ENCODE peak calls at places on chromosomes 11 and 22, in eight cellular contexts. H is heart left ventricle, X is fibroblast of mammary gland, E is WTC11, Q is transverse colon, Y is cardiac fibroblast, P is dorsolateral prefrontal cortex, T is HFFc6. B is an unnamed sample.

GRCh38 chr11:77072851-77073327 is 6.1 kb downstream of the CAPN5 start:
- DNase-seq in H (no peak), X (no peak), E (no peak), Q (no peak), Y (no peak), P (no peak), T (no peak), B (no peak)

GRCh38 chr22:42172385-42173172 is 42.0 kb upstream of the CYP2D6 start:
- DNase-seq in H (no peak), X (peak), E (no peak), Q (peak), Y (peak), P (no peak), T (peak), B (no peak)

GRCh38 chr11:131033151-131033651 is 116.9 kb upstream of the SNX19 start:
- DNase-seq in H (no peak), X (peak), E (peak), Q (no peak), Y (peak), P (peak), T (peak), B (no peak)

GRCh38 chr11:97110376-97110775 is 720.6 kb downstream of the JRKL start:
- DNase-seq in H (no peak), X (no peak), E (no peak), Q (no peak), Y (no peak), P (no peak), T (no peak), B (no peak)

GRCh38 chr11:44868021-44868420 is 82.7 kb downstream of the TP53I11 start:
- DNase-seq in H (no peak), X (no peak), E (no peak), Q (no peak), Y (no peak), P (no peak), T (no peak), B (no peak)

GRCh38 chr11:17652556-17652955 is 66.8 kb upstream of the MYOD1 start:
- DNase-seq in H (no peak), X (no peak), E (no peak), Q (no peak), Y (no peak), P (no peak), T (no peak), B (no peak)

GRCh38 chr11:134686418-134686817 is 274.4 kb upstream of the B3GAT1 start:
- DNase-seq in H (no peak), X (no peak), E (no peak), Q (no peak), Y (no peak), P (no peak), T (no peak), B (peak)

GRCh38 chr22:42369250-42370041 is 62.8 kb downstream of the NFAM1 start:
- DNase-seq in H (peak), X (peak), E (peak), Q (peak), Y (peak), P (peak), T (peak), B (peak)

GRCh38 chr11:64287676-64288352 is 2.2 kb downstream of the GPR137 start:
- DNase-seq in H (no peak), X (no peak), E (no peak), Q (no peak), Y (no peak), P (no peak), T (no peak), B (no peak)

GRCh38 chr22:23899042-23899745 is 5.0 kb downstream of the MIF start:
- DNase-seq in H (no peak), X (no peak), E (no peak), Q (no peak), Y (no peak), P (no peak), T (no peak), B (no peak)

GRCh38 chr11:17864478-17864941 is 129.9 kb downstream of the KCNC1 start:
- DNase-seq in H (no peak), X (no peak), E (peak), Q (peak), Y (no peak), P (no peak), T (no peak), B (peak)

GRCh38 chr22:39910875-39911601 is 10.2 kb downstream of the GRAP2 start:
- DNase-seq in H (no peak), X (no peak), E (no peak), Q (no peak), Y (no peak), P (no peak), T (no peak), B (no peak)

GRCh38 chr11:64344160-64344559 is 4.2 kb downstream of the CCDC88B start:
- DNase-seq in H (no peak), X (no peak), E (no peak), Q (no peak), Y (no peak), P (no peak), T (no peak), B (no peak)

GRCh38 chr11:93288079-93288478 is 42.5 kb upstream of the DEUP1 start:
- DNase-seq in H (no peak), X (no peak), E (no peak), Q (no peak), Y (no peak), P (no peak), T (no peak), B (no peak)

GRCh38 chr11:112281776-112282175 is 21.1 kb upstream of the PLET1 start:
- DNase-seq in H (no peak), X (no peak), E (no peak), Q (peak), Y (no peak), P (no peak), T (no peak), B (no peak)

GRCh38 chr11:119347242-119347641 is 737 bp upstream of the MFRP start:
- DNase-seq in H (no peak), X (peak), E (no peak), Q (no peak), Y (no peak), P (no peak), T (peak), B (no peak)

GRCh38 chr11:77037057-77037456 is 2.9 kb downstream of the B3GNT6 start:
- DNase-seq in H (no peak), X (no peak), E (no peak), Q (no peak), Y (no peak), P (no peak), T (no peak), B (no peak)

GRCh38 chr11:80944758-80945157 is 1503.9 kb upstream of the TENM4 start:
- DNase-seq in H (no peak), X (peak), E (no peak), Q (no peak), Y (no peak), P (no peak), T (no peak), B (no peak)

GRCh38 chr11:127993788-127994187 is 593.6 kb downstream of the ETS1 start:
- DNase-seq in H (no peak), X (no peak), E (peak), Q (no peak), Y (no peak), P (no peak), T (no peak), B (no peak)

GRCh38 chr22:45602824-45603301 is 68.8 kb upstream of the ATXN10 start:
- DNase-seq in H (no peak), X (peak), E (peak), Q (no peak), Y (peak), P (no peak), T (peak), B (no peak)

GRCh38 chr11:111514216-111515031 is at the start of gene HOATZ:
- DNase-seq in H (no peak), X (no peak), E (peak), Q (no peak), Y (peak), P (no peak), T (no peak), B (peak)

GRCh38 chr11:5369793-5370192 is 13.8 kb upstream of the OR51M1 start:
- DNase-seq in H (no peak), X (peak), E (no peak), Q (no peak), Y (peak), P (no peak), T (peak), B (peak)

GRCh38 chr22:40498454-40499186 is 128.2 kb downstream of the SGSM3 start:
- DNase-seq in H (no peak), X (peak), E (no peak), Q (no peak), Y (peak), P (no peak), T (peak), B (no peak)

GRCh38 chr22:19769393-19769715 is 8.8 kb downstream of the TBX1 start:
- DNase-seq in H (peak), X (no peak), E (no peak), Q (no peak), Y (no peak), P (no peak), T (no peak), B (peak)

GRCh38 chr11:67483901-67484665 is 1.3 kb downstream of the AIP start:
- DNase-seq in H (peak), X (no peak), E (no peak), Q (peak), Y (no peak), P (no peak), T (no peak), B (no peak)

GRCh38 chr11:76919887-76920746 is 59.4 kb downstream of the ACER3 start:
- DNase-seq in H (peak), X (peak), E (peak), Q (peak), Y (peak), P (peak), T (peak), B (peak)

GRCh38 chr11:76419896-76420295 is 24.9 kb upstream of the EMSY start:
- DNase-seq in H (no peak), X (peak), E (peak), Q (no peak), Y (peak), P (no peak), T (no peak), B (no peak)

GRCh38 chr11:20854214-20854613 is 184.8 kb downstream of the NELL1 start:
- DNase-seq in H (no peak), X (no peak), E (peak), Q (no peak), Y (no peak), P (no peak), T (no peak), B (peak)

GRCh38 chr22:44248926-44249325 is 63.8 kb downstream of the SHISAL1 start:
- DNase-seq in H (no peak), X (no peak), E (no peak), Q (no peak), Y (no peak), P (no peak), T (no peak), B (no peak)

GRCh38 chr22:39234157-39234793 is 10.5 kb downstream of the PDGFB start:
- DNase-seq in H (peak), X (no peak), E (no peak), Q (no peak), Y (peak), P (no peak), T (no peak), B (no peak)

GRCh38 chr11:118171274-118172062 is 5.0 kb downstream of the SCN2B start:
- DNase-seq in H (peak), X (peak), E (peak), Q (peak), Y (peak), P (peak), T (peak), B (peak)

GRCh38 chr11:122207505-122207904 is 91.5 kb upstream of the BLID start:
- DNase-seq in H (no peak), X (peak), E (no peak), Q (no peak), Y (peak), P (no peak), T (no peak), B (no peak)

GRCh38 chr11:63745304-63746170 is 23.0 kb downstream of the ZFTA start:
- DNase-seq in H (no peak), X (no peak), E (no peak), Q (no peak), Y (peak), P (no peak), T (no peak), B (no peak)

GRCh38 chr22:35313311-35314121 is 13.8 kb downstream of the TOM1 start:
- DNase-seq in H (no peak), X (peak), E (no peak), Q (no peak), Y (peak), P (peak), T (peak), B (no peak)

GRCh38 chr11:64132388-64132771 is 33.5 kb downstream of the MACROD1 start:
- DNase-seq in H (no peak), X (no peak), E (no peak), Q (no peak), Y (no peak), P (no peak), T (no peak), B (no peak)

GRCh38 chr11:29676993-29677392 is 339.8 kb downstream of the KCNA4 start:
- DNase-seq in H (no peak), X (no peak), E (no peak), Q (no peak), Y (no peak), P (no peak), T (no peak), B (no peak)

DNA sequence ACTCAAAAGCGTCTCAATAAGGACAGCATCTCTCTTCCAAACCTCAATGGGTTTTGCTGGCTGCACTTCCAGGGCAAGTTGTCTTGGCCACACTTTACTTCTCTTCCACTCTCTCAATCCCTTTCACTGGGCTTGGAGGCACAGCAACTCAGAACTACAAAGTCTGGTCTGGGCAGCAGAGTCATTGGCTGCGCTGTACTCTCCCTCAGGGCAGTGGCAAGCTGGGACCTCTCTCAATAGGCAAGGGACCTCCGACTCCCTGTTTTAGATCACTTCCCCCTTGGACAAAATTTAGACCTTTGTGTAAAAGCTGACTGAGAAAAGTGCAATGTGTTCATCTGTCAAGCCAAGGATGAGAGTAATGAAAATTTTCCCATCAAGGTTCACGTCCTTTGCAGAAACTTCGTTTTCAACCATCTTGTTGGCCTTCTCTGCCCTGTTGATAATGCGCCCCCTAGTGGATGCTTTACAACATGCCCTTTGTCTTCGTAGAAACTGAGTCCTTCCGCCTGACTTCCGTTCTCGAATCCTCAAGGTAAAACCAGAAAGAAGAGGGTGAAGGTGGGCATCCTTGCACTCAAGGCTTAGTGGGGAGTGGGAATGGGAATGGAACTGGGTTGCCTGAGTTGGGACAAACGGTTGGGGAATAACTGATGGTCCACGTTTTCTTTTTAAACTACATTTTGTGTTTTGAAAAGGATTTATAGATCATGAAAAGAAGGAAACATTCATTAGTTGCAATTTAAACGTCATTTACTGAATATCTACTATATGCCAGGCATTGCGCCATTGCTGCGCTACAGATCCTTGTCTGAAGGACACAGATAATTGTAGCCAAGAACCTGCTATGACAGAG is 99.1 kb downstream of the CD44 start:
- DNase-seq in H (no peak), X (peak), E (peak), Q (peak), Y (peak), P (no peak), T (no peak), B (peak)
- TF ChIP-seq CTCF in H (peak), X (peak), E (peak), Q (peak), Y (peak), P (peak), T (peak), B (peak)

DNA sequence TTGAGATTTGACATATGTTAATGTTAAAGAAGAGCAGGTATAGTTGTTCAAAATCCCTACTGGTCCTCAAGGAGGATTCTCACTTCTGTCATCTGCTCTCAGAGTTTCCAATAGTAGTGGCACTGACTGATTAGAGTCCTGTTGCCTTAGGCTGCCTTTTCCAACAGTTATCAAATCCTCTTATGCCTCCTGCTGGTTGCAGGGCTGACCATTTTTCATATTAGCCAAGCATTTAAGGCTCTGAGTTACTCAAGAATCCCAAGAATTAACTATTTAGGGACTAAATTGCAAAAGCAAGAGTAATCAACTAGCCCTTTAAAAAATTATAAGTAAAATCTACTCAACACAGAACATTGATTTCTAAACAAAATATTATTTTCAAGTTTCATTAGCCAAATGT is 212.0 kb upstream of the CHORDC1 start:
- DNase-seq in H (no peak), X (no peak), E (no peak), Q (no peak), Y (no peak), P (no peak), T (no peak), B (no peak)
- TF ChIP-seq CTCF in H (peak), X (no peak), E (no peak), Q (no peak), Y (no peak), P (no peak), T (no peak), B (no peak)

GRCh38 chr11:827146-827860 is 416 bp upstream of the CRACR2B start:
- DNase-seq in H (no peak), X (no peak), E (peak), Q (peak), Y (no peak), P (no peak), T (no peak), B (peak)
- TF ChIP-seq CTCF in H (no peak), X (no peak), E (no peak), Q (peak), Y (no peak), P (no peak), T (no peak), B (no peak)

DNA sequence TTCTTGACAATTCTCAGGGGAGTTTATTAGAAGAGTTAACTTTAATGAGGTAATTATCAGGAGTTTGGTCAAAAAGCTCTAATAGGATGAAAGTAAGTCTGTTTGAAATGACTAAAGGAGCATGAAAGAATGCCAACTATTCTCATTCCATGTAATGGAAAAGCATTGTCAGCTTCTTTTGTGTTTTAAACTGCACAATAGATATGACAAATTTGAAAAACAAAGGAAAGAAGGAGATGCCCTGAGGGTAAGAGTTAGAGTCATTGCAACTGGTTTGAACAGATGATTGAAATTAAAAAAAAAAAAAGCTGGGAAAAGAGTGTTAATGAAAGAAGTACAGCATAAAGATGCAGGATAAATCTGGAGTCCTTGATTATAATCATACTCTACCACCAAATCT is 296.8 kb upstream of the FOLH1 start:
- DNase-seq in H (no peak), X (no peak), E (no peak), Q (no peak), Y (no peak), P (no peak), T (no peak), B (no peak)
- TF ChIP-seq CTCF in H (no peak), X (no peak), E (no peak), Q (no peak), Y (no peak), P (no peak), T (no peak), B (no peak)

GRCh38 chr11:7577226-7577882 is 63.6 kb downstream of the PPFIBP2 start:
- DNase-seq in H (no peak), X (peak), E (no peak), Q (peak), Y (no peak), P (peak), T (peak), B (no peak)
- TF ChIP-seq CTCF in H (no peak), X (no peak), E (no peak), Q (no peak), Y (no peak), P (no peak), T (no peak), B (no peak)

GRCh38 chr22:21726650-21727049 is 8.9 kb downstream of the YPEL1 start:
- DNase-seq in H (no peak), X (no peak), E (peak), Q (peak), Y (no peak), P (no peak), T (no peak), B (peak)
- TF ChIP-seq CTCF in H (no peak), X (no peak), E (no peak), Q (no peak), Y (peak), P (no peak), T (peak), B (peak)

GRCh38 chr11:71301046-71301857 is 48.9 kb upstream of the SHANK2 start:
- DNase-seq in H (no peak), X (no peak), E (no peak), Q (no peak), Y (no peak), P (no peak), T (no peak), B (no peak)
- TF ChIP-seq CTCF in H (no peak), X (no peak), E (no peak), Q (no peak), Y (no peak), P (no peak), T (no peak), B (no peak)

GRCh38 chr11:66011785-66012303 is at the start of gene CST6:
- DNase-seq in H (no peak), X (no peak), E (peak), Q (no peak), Y (no peak), P (no peak), T (no peak), B (no peak)

GRCh38 chr11:66012371-66012945 is 650 bp downstream of the CST6 start:
- DNase-seq in H (peak), X (no peak), E (no peak), Q (no peak), Y (no peak), P (no peak), T (no peak), B (no peak)

GRCh38 chr11:66015094-66015881 is 3.5 kb downstream of the CST6 start:
- DNase-seq in H (peak), X (no peak), E (no peak), Q (no peak), Y (peak), P (no peak), T (peak), B (no peak)

GRCh38 chr11:66012946-66013761 is 1.3 kb downstream of the CST6 start:
- DNase-seq in H (peak), X (no peak), E (no peak), Q (no peak), Y (no peak), P (no peak), T (peak), B (no peak)

GRCh38 chr11:66013762-66014100 is 1.9 kb downstream of the CST6 start:
- DNase-seq in H (no peak), X (no peak), E (no peak), Q (no peak), Y (no peak), P (no peak), T (no peak), B (no peak)
- TF ChIP-seq CTCF in H (no peak), X (no peak), E (no peak), Q (no peak), Y (no peak), P (no peak), T (no peak), B (no peak)

GRCh38 chr22:50252081-50253045 is 1.3 kb upstream of the HDAC10 start:
- DNase-seq in H (peak), X (peak), E (peak), Q (peak), Y (peak), P (no peak), T (no peak), B (peak)
- TF ChIP-seq CTCF in H (peak), X (peak), E (peak), Q (peak), Y (peak), P (peak), T (peak), B (peak)

B was measured in nephron progenitor cell.